ENCODE peak calls at places on chromosomes 1 and 21, in five cellular contexts. G is IMR-90; Z is CD8-positive, alpha-beta T cell; F is suprapubic skin; P is right atrium auricular region. J is an unnamed sample.

GRCh38 chr1:31152181-31152768 is 86.8 kb upstream of the PUM1 start:
- DNase-seq in Z (no peak), F (no peak), G (peak), P (no peak), J (no peak)

GRCh38 chr1:170661646-170662411 is 2.1 kb upstream of the PRRX1 start:
- DNase-seq in G (peak), P (no peak), Z (no peak), F (peak), J (no peak)

GRCh38 chr1:175244206-175244605 is 51.6 kb upstream of the KIAA0040 start:
- DNase-seq in Z (no peak), G (no peak), P (no peak), F (no peak), J (no peak)

GRCh38 chr1:42743302-42744029 is 3.4 kb upstream of the CLDN19 start:
- DNase-seq in G (no peak), F (no peak), P (no peak), Z (no peak), J (no peak)

GRCh38 chr21:41500931-41501381 is 7.0 kb downstream of the TMPRSS2 start:
- DNase-seq in G (no peak), Z (no peak), F (no peak), P (no peak), J (no peak)

GRCh38 chr1:96934282-96934681 is 212.7 kb downstream of the PTBP2 start:
- DNase-seq in Z (no peak), P (no peak), F (no peak), G (no peak), J (no peak)

GRCh38 chr1:78225153-78225552 is 179.4 kb downstream of the GIPC2 start:
- DNase-seq in G (peak), Z (no peak), F (no peak), P (no peak), J (no peak)

GRCh38 chr1:81920245-81920740 is 119.6 kb downstream of the ADGRL2 start:
- DNase-seq in F (no peak), Z (no peak), P (peak), G (peak), J (no peak)

GRCh38 chr1:40939320-40940059 is 40.0 kb upstream of the CTPS1 start:
- DNase-seq in G (peak), Z (no peak), F (peak), P (peak), J (peak)

GRCh38 chr1:85224734-85225623 is 24.2 kb upstream of the SYDE2 start:
- DNase-seq in G (peak), F (no peak), P (no peak), Z (no peak), J (no peak)

GRCh38 chr1:209397910-209398309 is 185.6 kb upstream of the CAMK1G start:
- DNase-seq in Z (no peak), G (no peak), P (no peak), F (no peak), J (no peak)

GRCh38 chr1:183070923-183071618 is 47.9 kb downstream of the LAMC1 start:
- DNase-seq in G (peak), Z (no peak), F (no peak), P (no peak), J (no peak)

GRCh38 chr21:44962481-44962966 is 22.7 kb downstream of the SLX9 start:
- DNase-seq in P (no peak), F (no peak), Z (no peak), G (peak), J (peak)

GRCh38 chr21:34722684-34723300 is 54.0 kb downstream of the CLIC6 start:
- DNase-seq in Z (peak), F (no peak), G (no peak), P (no peak), J (no peak)

GRCh38 chr1:248696775-248697174 is 5.8 kb downstream of the OR14I1 start:
- DNase-seq in P (no peak), Z (no peak), G (no peak), F (no peak), J (no peak)

GRCh38 chr1:196660912-196661311 is 9.1 kb downstream of the CFH start:
- DNase-seq in P (no peak), G (peak), F (no peak), Z (no peak), J (no peak)

GRCh38 chr1:201826830-201827229 is 2.1 kb upstream of the IPO9 start:
- DNase-seq in G (peak), Z (no peak), P (no peak), F (no peak), J (no peak)

GRCh38 chr1:76450229-76450628 is 375.7 kb downstream of the ST6GALNAC3 start:
- DNase-seq in F (no peak), Z (no peak), G (no peak), P (no peak), J (no peak)

GRCh38 chr1:215878843-215879242 is 311.7 kb downstream of the KCTD3 start:
- DNase-seq in F (no peak), G (no peak), Z (no peak), P (no peak), J (no peak)

GRCh38 chr1:109891930-109892329 is 18.7 kb upstream of the CSF1 start:
- DNase-seq in Z (no peak), F (no peak), P (no peak), G (no peak), J (no peak)

GRCh38 chr1:44220755-44221154 is 7.5 kb downstream of the DMAP1 start:
- DNase-seq in F (no peak), G (no peak), Z (no peak), P (no peak), J (no peak)

GRCh38 chr1:14340244-14340800 is 258.2 kb upstream of the KAZN start:
- DNase-seq in P (no peak), Z (no peak), G (peak), F (no peak), J (no peak)

GRCh38 chr1:84299536-84300260 is 1.8 kb upstream of the SAMD13 start:
- DNase-seq in Z (no peak), P (no peak), F (no peak), G (peak), J (no peak)

GRCh38 chr21:45270306-45270821 is 17.3 kb downstream of the POFUT2 start:
- DNase-seq in P (no peak), Z (no peak), F (peak), G (no peak), J (peak)

GRCh38 chr1:50214764-50215163 is 106.0 kb downstream of the ELAVL4 start:
- DNase-seq in F (no peak), P (no peak), G (no peak), Z (no peak), J (no peak)

GRCh38 chr1:222140206-222140605 is 398.3 kb upstream of the DUSP10 start:
- DNase-seq in Z (no peak), G (no peak), F (no peak), P (no peak), J (no peak)

GRCh38 chr1:57835620-57836019 is 411.8 kb upstream of the DAB1 start:
- DNase-seq in P (no peak), F (no peak), G (no peak), Z (no peak), J (no peak)

GRCh38 chr1:116115476-116115875 is 4.3 kb downstream of the MAB21L3 start:
- DNase-seq in Z (no peak), P (no peak), F (no peak), G (peak), J (no peak)

GRCh38 chr1:116110507-116111195 is 548 bp upstream of the MAB21L3 start:
- DNase-seq in G (no peak), F (no peak), Z (no peak), P (no peak), J (no peak)

GRCh38 chr1:116113615-116114014 is 2.4 kb downstream of the MAB21L3 start:
- DNase-seq in Z (no peak), G (no peak), P (no peak), F (no peak), J (no peak)

GRCh38 chr1:116112388-116113140 is 1.4 kb downstream of the MAB21L3 start:
- DNase-seq in Z (no peak), P (no peak), F (no peak), G (no peak), J (no peak)

GRCh38 chr1:116111196-116112021 is at the start of gene MAB21L3:
- DNase-seq in P (no peak), F (no peak), G (no peak), Z (no peak), J (no peak)
- H3K27ac ChIP-seq in P (no peak), F (peak), G (no peak), Z (no peak), J (no peak)

GRCh38 chr1:205772607-205773032 is 2.7 kb downstream of the RAB29 start:
- DNase-seq in F (no peak), G (peak), Z (no peak), P (no peak), J (no peak)

GRCh38 chr1:205777994-205778393 is 2.7 kb upstream of the RAB29 start:
- DNase-seq in G (no peak), Z (no peak), F (no peak), P (no peak), J (no peak)

GRCh38 chr1:205775015-205775716 is at the start of gene RAB29:
- DNase-seq in Z (peak), G (peak), F (peak), P (peak), J (peak)

GRCh38 chr1:205774277-205775014 is 836 bp downstream of the RAB29 start:
- DNase-seq in F (no peak), P (no peak), Z (peak), G (no peak), J (peak)

DNA sequence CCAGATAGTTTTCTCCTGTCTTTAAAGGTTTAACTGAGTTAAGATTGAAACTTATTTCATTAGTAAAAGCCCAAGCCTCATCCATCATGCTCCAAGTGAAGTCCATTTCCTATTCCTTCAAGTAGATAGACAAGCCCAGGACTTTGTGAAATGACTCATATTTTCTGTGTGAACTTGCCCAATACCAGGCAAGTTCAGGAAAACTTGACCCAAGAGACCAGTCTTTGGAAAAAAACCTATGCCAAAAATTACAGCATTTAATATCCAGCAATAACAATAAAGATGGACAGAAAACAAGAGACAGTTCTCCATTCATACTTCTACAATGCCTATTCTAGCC is 405 bp upstream of the RAB29 start:
- DNase-seq in P (no peak), F (no peak), Z (no peak), G (peak), J (no peak)
- H3K4me3 ChIP-seq in P (peak), F (peak), Z (peak), G (peak), J (peak)

GRCh38 chr1:108665047-108665446 is 4.2 kb upstream of the HENMT1 start:
- DNase-seq in P (no peak), F (no peak), Z (no peak), G (no peak), J (no peak)

GRCh38 chr1:108663074-108663473 is 2.2 kb upstream of the HENMT1 start:
- DNase-seq in G (no peak), P (no peak), Z (no peak), F (no peak), J (no peak)

GRCh38 chr1:108661030-108661609 is at the start of gene HENMT1:
- DNase-seq in P (peak), Z (peak), G (peak), F (peak), J (peak)

GRCh38 chr1:108668777-108669176 is 7.9 kb upstream of the HENMT1 start:
- DNase-seq in P (no peak), Z (no peak), F (no peak), G (no peak), J (no peak)

GRCh38 chr1:108664426-108664950 is 3.6 kb upstream of the HENMT1 start:
- DNase-seq in G (no peak), Z (no peak), P (no peak), F (no peak), J (no peak)
- TF ChIP-seq CTCF in G (no peak), Z (no peak), P (no peak), F (no peak), J (no peak)

DNA sequence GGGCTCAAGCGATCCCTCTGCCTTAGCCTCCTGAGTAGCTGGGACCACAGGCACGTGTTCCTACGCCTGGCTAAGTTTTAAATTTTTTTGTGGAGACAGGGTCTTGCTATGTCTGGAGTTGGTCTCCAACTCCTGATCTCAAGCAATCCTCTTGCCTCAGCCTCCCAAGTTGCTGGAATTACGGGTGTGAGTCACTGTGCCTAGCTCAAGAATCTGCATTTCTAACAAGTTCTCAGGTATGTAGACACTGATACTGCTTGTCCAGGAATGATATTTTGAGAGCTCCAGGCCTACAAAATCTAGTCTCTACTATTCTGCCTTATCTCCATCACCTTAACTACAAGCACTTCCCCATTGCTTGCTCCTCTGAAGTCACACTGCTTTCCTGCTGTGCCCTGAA is 22.3 kb downstream of the ANGPTL7 start:
- DNase-seq in P (no peak), G (no peak), F (no peak), Z (no peak), J (no peak)
- H3K27ac ChIP-seq in P (no peak), G (no peak), F (no peak), Z (no peak), J (no peak)

DNA sequence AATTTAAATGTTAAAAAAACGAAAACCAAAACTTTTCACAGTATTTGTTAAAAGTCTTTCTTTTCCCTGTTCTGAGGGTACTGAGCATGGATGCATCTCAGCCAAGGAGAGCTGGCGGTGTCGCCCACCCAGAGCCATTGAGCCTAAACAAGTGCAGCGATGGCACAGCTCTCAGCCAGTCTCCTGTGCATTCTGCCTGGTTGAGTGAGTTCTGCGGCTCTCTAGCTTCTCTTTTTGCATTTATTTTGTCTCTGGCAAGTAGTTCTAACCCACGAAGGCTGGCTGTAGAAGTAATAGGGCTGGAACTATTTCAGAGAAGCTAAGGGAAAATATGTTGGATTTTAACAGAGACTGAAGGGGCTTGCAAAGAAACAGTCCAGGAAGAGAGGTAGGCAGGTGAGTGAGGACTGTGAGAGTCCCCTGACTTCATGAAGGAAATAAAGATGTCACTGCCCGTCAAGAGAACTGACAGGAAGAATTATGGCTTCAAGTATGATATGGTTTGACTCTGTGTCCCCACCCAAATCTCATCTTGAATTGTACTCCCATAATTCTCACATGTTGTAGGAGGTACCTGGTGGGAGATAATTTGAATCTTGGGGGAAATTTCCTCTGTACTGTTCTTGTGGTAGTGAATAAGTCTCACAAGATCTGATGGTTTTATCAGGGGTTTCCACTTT is 35.6 kb upstream of the LIN9 start:
- DNase-seq in P (no peak), G (no peak), Z (no peak), F (no peak), J (peak)
- H3K4me3 ChIP-seq in P (no peak), G (no peak), Z (no peak), F (no peak), J (no peak)

DNA sequence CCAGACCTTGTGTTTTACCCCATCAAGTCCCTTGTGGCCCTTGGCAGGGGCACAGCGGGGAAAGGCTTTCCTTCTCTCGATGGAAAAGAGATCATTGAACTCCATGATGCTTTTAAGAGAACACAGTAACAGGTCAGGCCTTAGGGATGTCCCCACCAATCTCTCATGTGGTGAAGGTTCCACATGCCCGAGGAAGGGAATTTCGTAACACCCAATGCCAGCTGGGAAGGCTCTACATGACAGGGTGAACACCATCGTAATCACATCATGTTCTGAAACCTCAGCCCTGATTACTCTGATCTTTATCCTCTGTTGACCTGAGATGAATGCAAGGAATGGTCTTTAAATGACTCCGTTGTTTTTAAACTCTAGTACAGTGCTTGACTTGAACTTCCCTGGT is 105.5 kb upstream of the SPAG17 start:
- DNase-seq in F (no peak), P (no peak), G (no peak), Z (no peak), J (no peak)
- TF ChIP-seq CTCF in F (no peak), P (no peak), G (no peak), Z (no peak), J (no peak)

GRCh38 chr1:47338249-47339077 is 4.9 kb downstream of the CMPK1 start:
- DNase-seq in F (no peak), P (no peak), G (no peak), Z (no peak), J (no peak)
- H3K27ac ChIP-seq in F (no peak), P (no peak), G (no peak), Z (no peak), J (no peak)

J was measured in spleen.